ENCODE peak calls at places on chromosome 17, in six cellular contexts. X is progenitor cell of endocrine pancreas, W is PC-9, H is left ventricle myocardium inferior, K is ovary, C is bronchial epithelial cell. D is an unnamed sample.

GRCh38 chr17:75920045-75920560 is 15.4 kb upstream of the MRPL38 start:
- DNase-seq in X (no peak), W (no peak), H (no peak), K (no peak), C (no peak), D (no peak)

GRCh38 chr17:18933102-18934058 is 18.6 kb upstream of the SLC5A10 start:
- DNase-seq in X (no peak), W (no peak), H (no peak), K (no peak), C (no peak), D (no peak)

GRCh38 chr17:50551884-50552283 is 4.9 kb downstream of the SPATA20 start:
- DNase-seq in X (no peak), W (no peak), H (no peak), K (no peak), C (no peak), D (no peak)

GRCh38 chr17:77501101-77501566 is 360.4 kb downstream of the SEC14L1 start:
- DNase-seq in X (no peak), W (no peak), H (no peak), K (no peak), C (no peak), D (no peak)

GRCh38 chr17:18217412-18218015 is 7.9 kb upstream of the LLGL1 start:
- DNase-seq in X (peak), W (peak), H (peak), K (peak), C (peak), D (no peak)

GRCh38 chr17:15963670-15964110 is 18.8 kb downstream of the ADORA2B start:
- DNase-seq in X (no peak), W (peak), H (no peak), K (no peak), C (peak), D (peak)

GRCh38 chr17:67433248-67433924 is 56.3 kb downstream of the PITPNC1 start:
- DNase-seq in X (no peak), W (no peak), H (no peak), K (no peak), C (no peak), D (no peak)

GRCh38 chr17:6269474-6269873 is 165.4 kb downstream of the AIPL1 start:
- DNase-seq in X (peak), W (peak), H (peak), K (no peak), C (peak), D (no peak)

GRCh38 chr17:62696256-62696655 is 68.8 kb downstream of the MRC2 start:
- DNase-seq in X (no peak), W (no peak), H (no peak), K (no peak), C (no peak), D (no peak)

GRCh38 chr17:53818271-53818670 is 4.5 kb upstream of the KIF2B start:
- DNase-seq in X (no peak), W (no peak), H (no peak), K (no peak), C (no peak), D (no peak)

GRCh38 chr17:53822764-53823163 is at the start of gene KIF2B:
- DNase-seq in X (no peak), W (no peak), H (no peak), K (no peak), C (no peak), D (no peak)

GRCh38 chr17:53823341-53824050 is 769 bp downstream of the KIF2B start:
- DNase-seq in X (no peak), W (no peak), H (no peak), K (no peak), C (no peak), D (no peak)

DNA sequence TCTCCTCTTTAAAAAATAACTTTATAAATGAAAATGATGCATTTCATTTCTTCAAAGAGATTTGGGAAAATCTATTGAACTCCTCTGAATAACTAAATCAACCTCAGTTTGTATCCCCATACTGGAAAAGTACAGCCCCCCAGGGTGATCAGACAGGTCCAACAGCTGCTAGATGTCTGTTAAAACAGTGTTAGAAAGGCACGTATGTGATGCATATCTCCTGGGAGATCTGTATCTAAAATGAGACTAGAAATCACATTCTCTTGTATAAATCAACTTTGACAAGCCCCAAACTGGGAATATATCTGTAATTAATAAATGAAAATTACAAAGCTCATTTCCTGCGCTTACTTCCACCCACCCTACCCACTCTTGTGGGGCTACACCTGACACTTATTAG is 3.8 kb upstream of the KIF2B start:
- DNase-seq in X (no peak), W (no peak), H (no peak), K (no peak), C (no peak), D (no peak)
- TF ChIP-seq CTCF in X (no peak), W (no peak), H (no peak), K (no peak), C (no peak), D (no peak)

GRCh38 chr17:80284631-80285030 is 24.0 kb downstream of the RNF213 start:
- DNase-seq in X (no peak), W (no peak), H (no peak), K (no peak), C (no peak), D (no peak)
- TF ChIP-seq CTCF in X (no peak), W (no peak), H (no peak), K (no peak), C (no peak), D (no peak)

GRCh38 chr17:82876602-82877391 is 37.0 kb upstream of the ZNF750 start:
- DNase-seq in X (peak), W (peak), H (peak), K (peak), C (peak), D (peak)
- TF ChIP-seq CTCF in X (peak), W (no peak), H (peak), K (peak), C (peak), D (peak)

DNA sequence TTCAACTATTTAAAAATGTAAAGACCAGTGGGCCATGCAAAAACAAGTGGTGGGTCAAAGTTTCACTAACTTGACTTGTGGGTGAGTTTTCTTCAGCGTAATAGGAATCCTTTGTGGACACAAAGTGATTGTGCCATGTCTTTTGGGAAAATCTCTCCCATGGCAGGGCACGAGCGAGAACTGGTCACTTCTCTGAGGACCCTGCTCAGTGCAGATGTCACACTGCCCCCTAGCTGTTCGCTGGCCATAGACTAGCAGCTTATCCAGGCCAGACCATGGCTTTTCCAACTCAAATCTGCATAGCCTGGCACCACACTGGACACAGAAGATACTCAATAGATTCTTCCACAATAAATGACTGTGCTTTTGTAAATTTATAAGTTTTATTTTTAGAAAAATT is 306.0 kb upstream of the CCL2 start:
- DNase-seq in X (peak), W (no peak), H (no peak), K (no peak), C (no peak), D (no peak)
- TF ChIP-seq CTCF in X (peak), W (peak), H (peak), K (no peak), C (no peak), D (peak)

GRCh38 chr17:81712468-81713003 is 452 bp downstream of the SLC25A10 start:
- DNase-seq in X (peak), W (peak), H (no peak), K (no peak), C (no peak), D (no peak)
- TF ChIP-seq CTCF in X (peak), W (no peak), H (no peak), K (no peak), C (peak), D (peak)

DNA sequence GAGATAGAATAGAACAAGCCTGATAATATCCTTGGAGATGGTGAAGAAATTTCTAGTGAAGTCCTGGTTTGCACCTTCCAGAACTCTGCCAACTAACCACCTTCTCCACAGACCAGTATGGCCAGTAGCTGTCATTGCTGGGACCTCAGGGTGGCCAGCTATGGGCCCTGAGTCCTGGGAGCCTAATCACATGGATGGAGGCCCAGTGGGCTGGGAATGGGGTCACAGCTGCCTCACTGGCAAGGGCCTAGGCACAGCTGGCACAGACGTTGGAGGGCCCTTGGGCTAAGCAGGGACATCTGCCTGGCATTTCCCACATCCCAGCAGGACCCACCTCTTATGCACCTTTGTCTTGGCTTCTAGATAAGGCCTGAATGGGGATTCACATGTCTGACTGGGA is 7.6 kb upstream of the WNT3 start:
- DNase-seq in X (no peak), W (no peak), H (no peak), K (no peak), C (no peak), D (no peak)
- TF ChIP-seq CTCF in X (no peak), W (no peak), H (no peak), K (no peak), C (no peak), D (no peak)

GRCh38 chr17:37410357-37410756 is 3.7 kb downstream of the TADA2A start:
- DNase-seq in X (no peak), W (no peak), H (no peak), K (no peak), C (no peak), D (no peak)

GRCh38 chr17:37405955-37406634 is 541 bp downstream of the ACACA start:
- DNase-seq in X (no peak), W (no peak), H (no peak), K (no peak), C (peak), D (no peak)

DNA sequence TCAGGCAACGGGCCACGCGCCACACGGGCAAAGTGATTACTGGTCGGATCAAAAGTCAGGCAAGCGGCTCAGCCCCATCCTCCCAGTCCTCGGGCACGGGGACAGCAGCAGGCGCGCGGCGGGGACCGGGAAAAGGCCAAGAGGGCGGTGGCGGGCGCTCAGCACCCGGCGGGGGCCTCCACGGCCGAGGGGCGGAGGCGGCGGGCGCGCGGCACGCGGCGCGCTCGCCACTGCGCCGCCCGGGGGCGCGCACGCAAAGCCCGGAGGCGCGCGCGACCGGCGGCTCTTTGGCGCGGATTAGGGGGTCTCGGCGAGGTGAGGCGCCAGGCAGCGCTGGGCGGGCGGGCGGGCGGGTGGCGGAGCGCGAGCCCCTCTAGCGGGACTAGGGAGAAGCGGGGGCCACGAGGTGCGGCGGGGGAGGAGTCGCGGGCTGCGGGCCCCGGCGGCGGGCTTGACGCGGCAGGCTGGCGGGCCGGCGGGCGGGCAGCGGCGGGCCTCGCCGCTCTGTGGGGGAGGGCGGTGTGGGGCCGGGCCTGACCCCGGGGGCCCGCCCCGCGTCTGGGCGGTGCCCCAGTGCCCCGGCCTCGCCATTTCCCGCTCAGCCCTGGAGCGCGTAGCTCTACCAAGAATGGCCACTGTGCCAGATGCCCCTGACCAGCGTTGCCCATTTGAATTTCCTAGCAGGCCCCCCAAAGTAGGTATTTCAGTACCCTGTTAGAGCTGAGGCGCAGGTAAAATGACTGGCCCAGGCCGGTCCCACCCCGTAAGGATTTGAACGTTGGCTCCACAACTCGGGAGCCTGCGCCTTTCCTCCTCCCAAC is at the start of the genes ACACA and TADA2A:
- DNase-seq in X (peak), W (peak), H (peak), K (peak), C (peak), D (no peak)
- TF ChIP-seq CTCF in X (no peak), W (peak), H (peak), K (peak), C (no peak), D (no peak)

DNA sequence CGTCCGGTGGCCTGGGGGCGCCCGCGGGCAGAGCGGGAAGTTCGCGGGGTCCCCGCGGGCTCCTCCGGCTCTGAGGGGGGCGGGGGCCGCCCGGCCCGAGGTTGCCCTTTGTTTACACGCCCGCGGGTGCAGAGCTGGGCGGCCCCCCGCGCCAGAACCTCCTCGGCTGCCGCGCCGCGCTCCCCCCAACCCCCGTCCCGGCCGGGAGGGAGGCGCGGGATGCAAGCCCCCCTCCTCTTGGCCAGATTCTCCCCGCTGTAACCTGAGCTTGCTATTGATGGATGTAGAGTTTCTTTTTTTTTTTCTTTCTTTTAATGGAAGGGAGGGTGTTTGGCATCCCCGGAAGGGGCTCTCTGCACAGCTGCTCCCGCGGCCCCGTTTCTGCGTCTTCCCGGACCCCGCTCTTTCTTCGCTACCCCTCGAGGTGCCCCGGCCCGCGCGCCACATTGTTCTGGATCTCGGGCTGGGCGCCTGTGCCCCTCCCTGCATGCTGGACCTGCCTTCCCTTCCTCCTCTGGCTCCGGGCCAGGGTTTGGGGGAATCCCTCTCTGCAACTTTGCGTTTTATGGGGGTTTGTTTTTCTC is 648 bp downstream of the CBX2 start:
- DNase-seq in X (no peak), W (peak), H (no peak), K (peak), C (no peak), D (no peak)
- TF ChIP-seq CTCF in X (no peak), W (no peak), H (no peak), K (no peak), C (no peak), D (no peak)

GRCh38 chr17:7576432-7576937 is 3.0 kb upstream of the CD68 start:
- DNase-seq in X (no peak), W (no peak), H (no peak), K (no peak), C (no peak), D (no peak)

GRCh38 chr17:7575481-7575883 is 4.0 kb upstream of the CD68 start:
- DNase-seq in X (no peak), W (no peak), H (no peak), K (no peak), C (no peak), D (no peak)

GRCh38 chr17:7575959-7576358 is 3.5 kb upstream of the CD68 start:
- DNase-seq in X (no peak), W (no peak), H (no peak), K (no peak), C (no peak), D (no peak)

GRCh38 chr17:7579001-7579838 is at the start of gene CD68:
- DNase-seq in X (no peak), W (peak), H (peak), K (no peak), C (peak), D (peak)

GRCh38 chr17:7577327-7578199 is 1.9 kb upstream of the CD68 start:
- DNase-seq in X (no peak), W (no peak), H (no peak), K (no peak), C (no peak), D (no peak)
- TF ChIP-seq CTCF in X (no peak), W (no peak), H (no peak), K (no peak), C (no peak), D (no peak)

GRCh38 chr17:39673335-39674081 is 5.3 kb downstream of the PNMT start:
- DNase-seq in X (no peak), W (no peak), H (no peak), K (no peak), C (no peak), D (no peak)

GRCh38 chr17:39670746-39671145 is 2.5 kb downstream of the PNMT start:
- DNase-seq in X (no peak), W (no peak), H (no peak), K (no peak), C (no peak), D (no peak)

GRCh38 chr17:39671651-39672521 is 3.6 kb downstream of the PNMT start:
- DNase-seq in X (no peak), W (no peak), H (peak), K (no peak), C (peak), D (no peak)

GRCh38 chr17:39674179-39674578 is 5.9 kb downstream of the PNMT start:
- DNase-seq in X (no peak), W (no peak), H (no peak), K (no peak), C (no peak), D (no peak)

DNA sequence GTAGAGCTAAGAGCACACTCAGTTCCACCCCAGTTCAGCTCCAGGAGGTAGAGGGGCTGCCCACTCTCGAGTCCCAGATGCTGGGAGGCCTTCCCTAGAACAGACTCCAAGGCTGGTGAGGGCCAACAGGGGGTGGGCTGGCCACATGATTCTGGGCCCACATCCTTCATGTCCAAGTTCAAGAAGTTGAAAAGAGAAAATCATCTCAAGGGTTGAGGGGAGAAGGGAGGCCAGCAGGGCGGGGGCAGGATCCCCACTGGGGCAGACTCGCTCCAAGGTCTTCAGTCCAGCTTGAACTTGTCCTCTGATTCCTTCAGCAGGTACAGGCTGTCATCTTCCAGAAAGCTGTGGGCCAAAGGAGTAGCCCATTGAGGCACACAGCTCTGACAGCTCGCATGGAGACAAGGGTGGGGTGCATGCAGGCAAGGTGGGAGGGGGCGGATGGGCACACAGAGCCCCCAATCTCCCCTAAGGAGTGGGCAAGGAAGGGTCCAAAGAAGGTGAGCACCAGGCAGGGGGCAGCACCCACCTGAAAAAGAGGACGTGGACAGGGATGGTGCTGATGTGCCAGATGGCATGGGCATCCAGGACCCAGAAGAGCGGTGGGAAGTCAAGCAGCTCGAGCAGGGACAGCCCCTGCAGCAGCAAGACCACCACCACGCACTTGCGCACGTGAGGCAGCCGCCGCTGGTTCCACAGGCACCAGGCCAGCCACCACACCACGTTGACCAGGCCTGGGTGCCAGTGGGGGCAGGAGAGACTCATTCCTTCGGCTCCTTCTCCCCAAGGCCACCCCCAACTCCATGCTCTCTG is 4.5 kb downstream of the PNMT start:
- DNase-seq in X (no peak), W (no peak), H (no peak), K (no peak), C (no peak), D (no peak)
- TF ChIP-seq CTCF in X (no peak), W (peak), H (no peak), K (no peak), C (no peak), D (no peak)